ENCODE peak calls at places on chromosomes 11 and 22, in six cellular contexts. One of them, this sample, is unnamed.

GRCh38 chr11:77108436-77108835 is 5.8 kb downstream of the OMP start:
- DNase-seq in cardiac septum: no peak
- DNase-seq in cardiac fibroblast: no peak
- DNase-seq in Calu3: no peak
- DNase-seq in ELF-1: no peak
- DNase-seq in MG63: no peak
- DNase-seq in this sample: no peak

GRCh38 chr22:50576070-50576469 is 2.2 kb downstream of the CPT1B start:
- DNase-seq in cardiac septum: no peak
- DNase-seq in cardiac fibroblast: peak
- DNase-seq in Calu3: peak
- DNase-seq in ELF-1: peak
- DNase-seq in MG63: peak
- DNase-seq in this sample: peak

GRCh38 chr11:31509017-31509411 is 408 bp downstream of the IMMP1L start:
- DNase-seq in cardiac septum: no peak
- DNase-seq in cardiac fibroblast: no peak
- DNase-seq in Calu3: no peak
- DNase-seq in ELF-1: no peak
- DNase-seq in MG63: no peak
- DNase-seq in this sample: no peak

GRCh38 chr22:44109417-44109816 is 71.3 kb upstream of the PARVG start:
- DNase-seq in cardiac septum: no peak
- DNase-seq in cardiac fibroblast: no peak
- DNase-seq in Calu3: no peak
- DNase-seq in ELF-1: no peak
- DNase-seq in MG63: no peak
- DNase-seq in this sample: no peak

GRCh38 chr11:36508743-36509142 is 1.3 kb downstream of the TRAF6 start:
- DNase-seq in cardiac septum: no peak
- DNase-seq in cardiac fibroblast: no peak
- DNase-seq in Calu3: no peak
- DNase-seq in ELF-1: no peak
- DNase-seq in MG63: no peak
- DNase-seq in this sample: no peak

GRCh38 chr22:27668828-27669797 is 132.4 kb downstream of the MN1 start:
- DNase-seq in cardiac septum: peak
- DNase-seq in cardiac fibroblast: peak
- DNase-seq in Calu3: peak
- DNase-seq in ELF-1: peak
- DNase-seq in MG63: peak
- DNase-seq in this sample: peak

GRCh38 chr22:37638351-37639069 is 959 bp upstream of the SH3BP1 start:
- DNase-seq in cardiac septum: no peak
- DNase-seq in cardiac fibroblast: no peak
- DNase-seq in Calu3: no peak
- DNase-seq in ELF-1: no peak
- DNase-seq in MG63: no peak
- DNase-seq in this sample: no peak

GRCh38 chr11:116984186-116984585 is 114.0 kb downstream of the SIK3 start:
- DNase-seq in cardiac septum: no peak
- DNase-seq in cardiac fibroblast: peak
- DNase-seq in Calu3: no peak
- DNase-seq in ELF-1: no peak
- DNase-seq in MG63: no peak
- DNase-seq in this sample: no peak

GRCh38 chr11:83200035-83200434 is 6.5 kb downstream of the ANKRD42 start:
- DNase-seq in cardiac septum: no peak
- DNase-seq in cardiac fibroblast: no peak
- DNase-seq in Calu3: no peak
- DNase-seq in ELF-1: no peak
- DNase-seq in MG63: no peak
- DNase-seq in this sample: no peak

GRCh38 chr11:13328276-13328675 is 50.7 kb downstream of the BMAL1 start:
- DNase-seq in cardiac septum: no peak
- DNase-seq in cardiac fibroblast: no peak
- DNase-seq in Calu3: no peak
- DNase-seq in ELF-1: no peak
- DNase-seq in MG63: no peak
- DNase-seq in this sample: no peak

GRCh38 chr11:47716692-47717091 is 1.5 kb upstream of the AGBL2 start:
- DNase-seq in cardiac septum: no peak
- DNase-seq in cardiac fibroblast: no peak
- DNase-seq in Calu3: no peak
- DNase-seq in ELF-1: no peak
- DNase-seq in MG63: no peak
- DNase-seq in this sample: no peak

GRCh38 chr11:119863811-119864601 is 135.0 kb upstream of the NECTIN1 start:
- DNase-seq in cardiac septum: no peak
- DNase-seq in cardiac fibroblast: no peak
- DNase-seq in Calu3: no peak
- DNase-seq in ELF-1: no peak
- DNase-seq in MG63: no peak
- DNase-seq in this sample: peak

GRCh38 chr11:69716099-69716498 is 12.3 kb upstream of the FGF19 start:
- DNase-seq in cardiac septum: no peak
- DNase-seq in cardiac fibroblast: no peak
- DNase-seq in Calu3: no peak
- DNase-seq in ELF-1: no peak
- DNase-seq in MG63: no peak
- DNase-seq in this sample: no peak

GRCh38 chr11:45314900-45315299 is 28.8 kb upstream of the SYT13 start:
- DNase-seq in cardiac septum: peak
- DNase-seq in cardiac fibroblast: no peak
- DNase-seq in Calu3: no peak
- DNase-seq in ELF-1: no peak
- DNase-seq in MG63: no peak
- DNase-seq in this sample: peak

GRCh38 chr22:49155809-49156580 is 671.7 kb downstream of the BRD1 start:
- DNase-seq in cardiac septum: peak
- DNase-seq in cardiac fibroblast: no peak
- DNase-seq in Calu3: no peak
- DNase-seq in ELF-1: no peak
- DNase-seq in MG63: no peak
- DNase-seq in this sample: no peak

GRCh38 chr11:122024278-122024677 is 91.7 kb downstream of the BLID start:
- DNase-seq in cardiac septum: no peak
- DNase-seq in cardiac fibroblast: no peak
- DNase-seq in Calu3: no peak
- DNase-seq in ELF-1: peak
- DNase-seq in MG63: no peak
- DNase-seq in this sample: no peak

GRCh38 chr11:58135171-58135570 is 9.8 kb upstream of the OR9I1 start:
- DNase-seq in cardiac septum: no peak
- DNase-seq in cardiac fibroblast: no peak
- DNase-seq in Calu3: no peak
- DNase-seq in ELF-1: no peak
- DNase-seq in MG63: no peak
- DNase-seq in this sample: no peak

GRCh38 chr11:2584812-2585565 is 114.8 kb downstream of the KCNQ1OT1 start:
- DNase-seq in cardiac septum: peak
- DNase-seq in cardiac fibroblast: no peak
- DNase-seq in Calu3: no peak
- DNase-seq in ELF-1: no peak
- DNase-seq in MG63: no peak
- DNase-seq in this sample: no peak